ENCODE peak calls at places on chromosomes 5 and 9, in four cellular contexts. A, H, M and E are unnamed samples. For H3K4me1, the result is how much of the 10 kb centered on the place peaks cover.

GRCh38 chr9:113579270-113580040 is 115.9 kb downstream of the RGS3 start:
- DNase-seq in M (no peak), H (no peak), A (no peak), E (peak)

GRCh38 chr9:16499866-16500265 is 370.6 kb downstream of the BNC2 start:
- DNase-seq in A (no peak), M (no peak), H (no peak), E (no peak)

GRCh38 chr9:134474058-134474370 is 147.8 kb downstream of the RXRA start:
- DNase-seq in H (peak), M (no peak), A (peak), E (no peak)

GRCh38 chr9:113600871-113601545 is 137.5 kb downstream of the RGS3 start:
- DNase-seq in H (no peak), A (no peak), M (no peak), E (no peak)

GRCh38 chr5:37812365-37812764 is 27.5 kb downstream of the GDNF start:
- DNase-seq in H (no peak), M (no peak), A (no peak), E (no peak)

GRCh38 chr5:177433658-177434217 is 7.3 kb downstream of the GRK6 start:
- DNase-seq in A (no peak), M (no peak), H (no peak), E (no peak)

GRCh38 chr9:38042626-38043359 is 26.2 kb downstream of the SHB start:
- DNase-seq in H (no peak), M (no peak), A (no peak), E (no peak)

GRCh38 chr5:141560725-141561483 is 57.9 kb downstream of the DIAPH1 start:
- DNase-seq in M (peak), H (peak), A (peak), E (peak)

GRCh38 chr9:38227656-38228055 is 158.6 kb upstream of the SHB start:
- DNase-seq in M (no peak), A (no peak), H (peak), E (no peak)

GRCh38 chr9:113343732-113344231 is 3.7 kb upstream of the WDR31 start:
- DNase-seq in A (peak), M (peak), H (peak), E (peak)

GRCh38 chr9:127711831-127712274 is 3.6 kb downstream of the PTRH1 start:
- DNase-seq in M (no peak), A (no peak), H (no peak), E (no peak)

GRCh38 chr5:67141644-67142043 is 55.0 kb downstream of the CD180 start:
- DNase-seq in M (no peak), H (no peak), A (no peak), E (no peak)

GRCh38 chr5:31193591-31194457 is at the start of gene CDH6:
- DNase-seq in H (peak), M (peak), A (peak), E (no peak)

GRCh38 chr5:54917323-54917722 is 68.1 kb downstream of the ESM1 start:
- DNase-seq in H (no peak), A (no peak), M (no peak), E (no peak)
- TF ChIP-seq CTCF in H (no peak), A (no peak), M (no peak), E (no peak)

GRCh38 chr9:136692190-136693134 is 5.2 kb upstream of the AGPAT2 start:
- DNase-seq in A (no peak), M (no peak), H (no peak), E (no peak)

GRCh38 chr9:136694865-136695247 is 7.6 kb upstream of the AGPAT2 start:
- DNase-seq in H (no peak), M (no peak), A (no peak), E (no peak)

GRCh38 chr9:136694163-136694864 is 7.1 kb upstream of the AGPAT2 start:
- DNase-seq in M (peak), H (peak), A (no peak), E (peak)

GRCh38 chr9:136693135-136693489 is 5.9 kb upstream of the AGPAT2 start:
- DNase-seq in A (no peak), M (no peak), H (no peak), E (no peak)

GRCh38 chr9:136693490-136694162 is 6.4 kb upstream of the AGPAT2 start:
- DNase-seq in M (no peak), A (no peak), H (peak), E (no peak)
- H3K4me3 ChIP-seq in M (no peak), A (no peak), H (no peak), E (no peak)

GRCh38 chr9:79573697-79573976 is 1.9 kb downstream of the TLE4 start:
- DNase-seq in H (peak), A (no peak), M (no peak), E (no peak)
- H3K4me1 ChIP-seq in H (under half), A (under half), M (under half), E (under half)

GRCh38 chr5:65696892-65697291 is 25.0 kb downstream of the SGTB start:
- DNase-seq in M (no peak), A (no peak), H (peak), E (no peak)
- TF ChIP-seq CTCF in M (no peak), A (no peak), H (no peak), E (no peak)

GRCh38 chr9:22008662-22009562 is at the start of gene CDKN2B:
- DNase-seq in M (peak), H (peak), A (peak), E (peak)

GRCh38 chr9:22009563-22009867 is 410 bp upstream of the CDKN2B start:
- DNase-seq in H (no peak), A (no peak), M (no peak), E (no peak)

GRCh38 chr9:22005083-22005699 is 3.9 kb downstream of the CDKN2B start:
- DNase-seq in H (no peak), M (peak), A (no peak), E (no peak)

GRCh38 chr9:22002038-22002437 is 7.1 kb downstream of the CDKN2B start:
- DNase-seq in M (no peak), H (no peak), A (no peak), E (no peak)

DNA sequence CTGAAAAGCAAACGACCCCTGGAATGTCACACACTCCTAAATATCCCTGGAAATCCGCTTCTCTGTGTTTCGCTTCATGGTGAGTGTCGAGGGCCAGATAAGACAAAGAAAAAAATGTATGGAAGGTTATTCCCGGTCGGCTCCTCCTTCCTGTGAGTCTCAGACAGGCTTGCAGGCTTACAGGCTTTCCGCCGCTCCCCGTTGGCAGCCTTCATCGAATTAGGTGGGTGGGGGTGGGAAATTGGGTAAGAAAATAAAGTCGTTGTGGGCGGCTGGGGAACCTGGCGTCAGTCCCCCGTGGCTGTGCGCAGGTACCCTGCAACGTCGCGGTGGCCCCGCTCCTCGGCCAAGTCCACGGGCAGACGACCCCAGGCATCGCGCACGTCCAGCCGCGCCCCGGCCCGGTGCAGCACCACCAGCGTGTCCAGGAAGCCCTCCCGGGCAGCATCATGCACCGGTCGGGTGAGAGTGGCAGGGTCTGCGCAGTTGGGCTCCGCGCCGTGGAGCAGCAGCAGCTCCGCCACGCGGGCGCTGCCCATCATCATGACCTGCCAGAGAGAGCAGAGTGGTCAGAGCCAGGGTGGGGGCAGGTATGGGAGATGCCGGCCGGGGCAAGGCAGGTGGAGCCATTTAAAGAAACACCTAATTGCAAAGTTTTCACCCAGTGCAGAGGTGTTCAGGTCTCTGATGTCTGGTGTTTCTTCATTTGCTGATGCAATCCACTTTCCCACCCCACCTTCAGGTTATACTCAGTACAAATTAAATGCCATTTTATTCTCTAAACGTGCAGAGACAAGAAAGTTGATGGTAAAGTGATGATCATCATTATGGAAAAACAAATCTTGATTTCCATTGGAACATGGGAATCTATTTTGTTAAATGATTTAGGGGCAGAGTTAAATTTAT is 3.2 kb downstream of the CDKN2B start:
- DNase-seq in M (no peak), H (peak), A (no peak), E (no peak)
- H3K4me3 ChIP-seq in M (no peak), H (peak), A (no peak), E (peak)

GRCh38 chr9:21687351-21687750 is 115.1 kb upstream of the MTAP start:
- DNase-seq in M (no peak), H (no peak), A (no peak), E (no peak)

GRCh38 chr9:21684831-21685362 is 117.5 kb upstream of the MTAP start:
- DNase-seq in H (peak), M (no peak), A (no peak), E (no peak)

GRCh38 chr9:21685502-21685901 is 116.9 kb upstream of the MTAP start:
- DNase-seq in A (no peak), H (no peak), M (no peak), E (no peak)

GRCh38 chr9:21688108-21689102 is 114.0 kb upstream of the MTAP start:
- DNase-seq in M (no peak), H (peak), A (no peak), E (peak)

GRCh38 chr9:21686738-21687137 is 115.7 kb upstream of the MTAP start:
- DNase-seq in A (no peak), M (no peak), H (peak), E (no peak)
- H3K4me1 ChIP-seq in A (under half), M (under half), H (under half), E (under half)

GRCh38 chr5:139687656-139688055 is 39.5 kb downstream of the CXXC5 start:
- DNase-seq in H (no peak), M (no peak), A (peak), E (no peak)
- TF ChIP-seq CTCF in H (no peak), M (no peak), A (no peak), E (no peak)

GRCh38 chr5:39217365-39218281 is 1.7 kb downstream of the FYB1 start:
- DNase-seq in H (peak), M (peak), A (peak), E (peak)
- H3K4me3 ChIP-seq in H (no peak), M (no peak), A (no peak), E (peak)